ENCODE peak calls at places on chromosomes 1 and 21, in four cellular contexts. Q, E, C and K are unnamed samples.

GRCh38 chr1:203364013-203364730 is 13.2 kb upstream of the FMOD start:
- DNase-seq in C (no peak), E (no peak), Q (no peak), K (no peak)

GRCh38 chr1:213996320-213997022 is 8.7 kb downstream of the PROX1 start:
- DNase-seq in Q (no peak), C (peak; percentile 7), E (no peak), K (no peak)

GRCh38 chr1:83920320-83920719 is 78.6 kb downstream of the TTLL7 start:
- DNase-seq in Q (no peak), C (no peak), E (no peak), K (no peak)

GRCh38 chr1:116553386-116554115 is 17.3 kb downstream of the CD58 start:
- DNase-seq in C (no peak), E (no peak), Q (no peak), K (no peak)

GRCh38 chr1:94970783-94971182 is 43.9 kb upstream of the CNN3 start:
- DNase-seq in E (no peak), C (peak; percentile 76), Q (no peak), K (no peak)

GRCh38 chr1:203274603-203275381 is 30.5 kb upstream of the BTG2 start:
- DNase-seq in E (no peak), C (peak; percentile 64), Q (no peak), K (no peak)

GRCh38 chr1:156652131-156652991 is 10.4 kb downstream of the BCAN start:
- DNase-seq in E (no peak), C (peak; percentile 72), Q (peak; percentile 55), K (no peak)

GRCh38 chr1:55337801-55338447 is 122.8 kb upstream of the USP24 start:
- DNase-seq in Q (no peak), C (peak; percentile 74), E (no peak), K (no peak)

GRCh38 chr21:34205811-34206635 is 132.6 kb downstream of the MRPS6 start:
- DNase-seq in E (no peak), C (peak; percentile 77), Q (no peak), K (no peak)

GRCh38 chr1:58611986-58612385 is 34.9 kb upstream of the TACSTD2 start:
- DNase-seq in E (no peak), Q (no peak), C (peak; percentile 59), K (no peak)

GRCh38 chr1:175848329-175848728 is 104.9 kb upstream of the TNR start:
- DNase-seq in C (no peak), E (no peak), Q (no peak), K (no peak)

GRCh38 chr1:14476170-14476955 is 122.1 kb upstream of the KAZN start:
- DNase-seq in Q (no peak), E (no peak), C (peak; percentile 38), K (no peak)

GRCh38 chr1:3454811-3455618 is 550 bp downstream of the ARHGEF16 start:
- DNase-seq in Q (no peak), E (peak; percentile 25), C (no peak), K (no peak)

GRCh38 chr1:226126824-226127591 is 59.5 kb downstream of the ACBD3 start:
- DNase-seq in Q (no peak), C (no peak), E (no peak), K (no peak)

GRCh38 chr1:54152696-54153095 is at the start of gene CDCP2:
- DNase-seq in C (no peak), Q (no peak), E (no peak), K (no peak)

GRCh38 chr1:53410100-53410541 is 49.1 kb upstream of the DMRTB1 start:
- DNase-seq in C (peak; percentile 33), E (no peak), Q (no peak), K (no peak)

GRCh38 chr21:36124395-36124794 is 10.5 kb upstream of the CBR3 start:
- DNase-seq in E (no peak), Q (no peak), C (no peak), K (no peak)

GRCh38 chr21:36125513-36126121 is 9.3 kb upstream of the CBR3 start:
- DNase-seq in C (peak; percentile 79), Q (no peak), E (no peak), K (no peak)

GRCh38 chr21:36126166-36126565 is 8.7 kb upstream of the CBR3 start:
- DNase-seq in E (no peak), C (peak; percentile 38), Q (no peak), K (no peak)

GRCh38 chr21:36120304-36120902 is 14.5 kb upstream of the CBR3 start:
- DNase-seq in Q (no peak), C (peak; percentile 80), E (no peak), K (no peak)

GRCh38 chr21:36122977-36123376 is 11.9 kb upstream of the CBR3 start:
- DNase-seq in C (no peak), E (no peak), Q (no peak), K (no peak)
- TF ChIP-seq CTCF in C (peak; percentile 32), E (no peak), Q (peak; percentile 15), K (peak; percentile 52)

GRCh38 chr1:212293579-212293978 is 8.4 kb downstream of the PPP2R5A start:
- DNase-seq in C (peak; percentile 30), E (no peak), Q (no peak), K (no peak)
- TF ChIP-seq CTCF in C (peak; percentile 19), E (no peak), Q (no peak), K (no peak)

GRCh38 chr1:65629788-65630187 is 162.9 kb upstream of the PDE4B start:
- DNase-seq in E (no peak), C (no peak), Q (no peak), K (no peak)

GRCh38 chr1:65625528-65625927 is 167.2 kb upstream of the PDE4B start:
- DNase-seq in C (no peak), E (no peak), Q (no peak), K (no peak)

GRCh38 chr1:65626003-65626402 is 166.7 kb upstream of the PDE4B start:
- DNase-seq in C (no peak), Q (no peak), E (no peak), K (no peak)

DNA sequence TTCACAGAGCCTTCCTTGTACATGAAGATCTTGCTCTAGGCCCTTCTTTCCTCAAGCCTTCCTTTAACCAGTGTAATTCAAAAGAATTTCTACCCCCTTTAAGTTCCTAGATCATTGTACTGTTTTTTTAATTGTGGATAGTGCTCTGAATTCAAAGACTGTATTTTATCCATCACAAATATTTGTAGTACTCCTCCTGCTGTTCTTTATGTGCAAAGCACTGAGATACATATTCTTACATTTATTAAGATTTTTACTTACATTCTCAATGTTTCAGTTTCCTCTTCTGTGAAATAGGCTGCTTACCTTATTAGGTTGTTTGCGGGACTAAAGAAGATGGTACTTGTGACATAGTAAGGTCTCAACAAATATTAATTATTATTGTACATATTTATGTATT is 168.8 kb upstream of the PDE4B start:
- DNase-seq in C (peak; percentile 25), E (no peak), Q (no peak), K (no peak)
- TF ChIP-seq CTCF in C (peak; percentile 29), E (no peak), Q (no peak), K (no peak)

GRCh38 chr21:26001356-26001755 is 169.2 kb downstream of the APP start:
- DNase-seq in C (no peak), E (no peak), Q (no peak), K (no peak)
- TF ChIP-seq CTCF in C (no peak), E (no peak), Q (no peak), K (no peak)

GRCh38 chr1:82778612-82779011 is 977.9 kb downstream of the ADGRL2 start:
- DNase-seq in Q (no peak), C (peak; percentile 27), E (no peak), K (no peak)
- TF ChIP-seq CTCF in Q (no peak), C (no peak), E (no peak), K (no peak)

GRCh38 chr21:37915941-37916794 is at the start of gene KCNJ6:
- DNase-seq in C (peak; percentile 82), Q (peak; percentile 46), E (no peak), K (no peak)

GRCh38 chr21:37917612-37918011 is 1.4 kb upstream of the KCNJ6 start:
- DNase-seq in Q (no peak), C (peak; percentile 52), E (no peak), K (no peak)

GRCh38 chr21:37914211-37914900 is 1.9 kb downstream of the KCNJ6 start:
- DNase-seq in Q (peak; percentile 58), E (no peak), C (peak; percentile 35), K (no peak)

GRCh38 chr21:37915516-37915915 is 741 bp downstream of the KCNJ6 start:
- DNase-seq in C (peak; percentile 8), E (no peak), Q (no peak), K (no peak)

DNA sequence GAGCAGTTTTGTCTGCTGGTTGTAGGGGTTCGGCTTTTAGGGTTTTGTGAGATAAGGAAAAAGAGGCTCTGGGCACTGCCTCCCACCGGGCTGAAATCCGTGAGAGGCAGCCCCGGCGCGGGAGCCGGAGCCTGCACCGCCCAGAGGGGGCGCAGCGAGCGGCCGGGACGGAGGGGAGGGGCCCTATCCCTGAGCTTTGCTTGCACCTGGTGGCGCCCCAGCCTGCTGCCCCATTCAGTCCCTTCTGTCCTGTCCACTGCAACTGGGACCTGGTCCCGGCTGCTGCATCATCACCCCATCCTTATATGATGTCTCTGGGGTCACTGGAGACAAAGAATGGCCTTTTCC is 512 bp upstream of the KCNJ6 start:
- DNase-seq in E (no peak), Q (no peak), C (peak; percentile 23), K (no peak)
- TF ChIP-seq CTCF in E (no peak), Q (peak; percentile 2), C (no peak), K (no peak)

GRCh38 chr1:93448292-93448982 is 519 bp downstream of the FNBP1L start:
- DNase-seq in Q (peak; percentile 43), C (peak; percentile 58), E (no peak), K (no peak)
- TF ChIP-seq CTCF in Q (no peak), C (no peak), E (no peak), K (no peak)

GRCh38 chr1:221431068-221431651 is 310.7 kb downstream of the DUSP10 start:
- DNase-seq in Q (no peak), E (no peak), C (peak; percentile 69), K (no peak)
- TF ChIP-seq CTCF in Q (no peak), E (no peak), C (peak; percentile 57), K (no peak)